ENCODE peak calls at places on chromosomes 3 and 15, in four cellular contexts. O, G, D and Q are unnamed samples.

GRCh38 chr3:107911337-107912000 is 179.4 kb downstream of the CD47 start:
- DNase-seq in D (no peak), O (no peak), G (no peak), Q (no peak)

GRCh38 chr15:59255647-59256380 is 49.2 kb downstream of the LDHAL6B start:
- DNase-seq in O (peak; percentile 8), G (peak; percentile 11), D (no peak), Q (no peak)

GRCh38 chr3:88137836-88138235 is 11.9 kb upstream of the C3orf38 start:
- DNase-seq in D (no peak), G (no peak), O (no peak), Q (no peak)

GRCh38 chr15:64699767-64700388 is 75.5 kb downstream of the RBPMS2 start:
- DNase-seq in O (no peak), G (no peak), D (no peak), Q (no peak)

GRCh38 chr3:71184252-71184651 is 399.3 kb downstream of the FOXP1 start:
- DNase-seq in O (no peak), G (no peak), D (no peak), Q (no peak)

GRCh38 chr3:37453393-37454391 is 279.3 kb upstream of the LRRFIP2 start:
- DNase-seq in D (no peak), G (no peak), O (no peak), Q (no peak)

GRCh38 chr3:186930143-186930638 is at the start of gene ST6GAL1:
- DNase-seq in G (peak; percentile 78), D (peak; percentile 27), O (peak; percentile 49), Q (peak; percentile 65)

GRCh38 chr3:57397175-57398026 is 104.9 kb upstream of the ASB14 start:
- DNase-seq in D (peak; percentile 39), O (peak; percentile 5), G (peak; percentile 25), Q (peak; percentile 33)

GRCh38 chr3:108127301-108127988 is 36.6 kb upstream of the CD47 start:
- DNase-seq in G (no peak), O (no peak), D (peak; percentile 34), Q (no peak)

GRCh38 chr3:129745253-129745652 is 138.8 kb upstream of the PLXND1 start:
- DNase-seq in G (no peak), D (no peak), O (no peak), Q (no peak)

GRCh38 chr3:66738625-66739330 is 238.0 kb upstream of the LRIG1 start:
- DNase-seq in O (no peak), D (no peak), G (no peak), Q (no peak)

GRCh38 chr15:81357178-81357686 is 16.8 kb downstream of the TMC3 start:
- DNase-seq in D (no peak), O (no peak), G (peak; percentile 30), Q (no peak)
- TF ChIP-seq SPI1 in D (no peak), O (no peak), G (no peak), Q (no peak)

DNA sequence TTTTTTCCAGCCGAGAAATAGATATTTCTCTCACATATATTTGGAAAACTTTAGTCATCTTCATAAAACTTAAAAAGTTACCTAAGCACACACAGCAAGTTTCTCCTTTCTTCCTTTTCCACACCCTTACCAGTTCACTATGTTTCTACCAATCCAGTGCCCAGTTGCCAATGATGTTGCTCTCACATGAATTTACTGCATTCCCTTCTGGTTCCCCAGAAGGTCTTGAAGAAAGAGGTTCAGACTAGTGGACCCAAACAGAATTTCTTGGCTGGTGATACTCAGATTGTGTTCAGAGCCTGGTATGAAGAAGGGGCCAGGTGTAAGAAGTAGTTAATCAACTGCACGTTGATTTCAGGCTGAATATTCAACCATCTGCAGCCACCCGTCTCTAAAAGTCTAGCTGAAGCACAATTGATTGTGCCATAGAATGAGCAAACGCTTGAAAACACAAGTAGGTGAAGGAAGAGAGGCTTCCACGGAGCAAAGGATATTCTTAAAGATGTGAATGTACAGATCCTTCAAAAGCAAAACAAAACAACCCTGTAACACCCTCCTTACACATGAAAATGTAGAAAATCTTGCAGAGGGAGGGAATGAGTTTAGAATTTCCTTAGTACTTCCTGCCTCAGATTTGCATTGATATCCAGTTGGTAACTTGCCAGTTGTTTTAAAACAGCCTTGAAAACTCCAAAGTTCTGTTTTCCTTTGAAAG is 4.6 kb downstream of the RBMS3 start:
- DNase-seq in D (no peak), G (no peak), O (no peak), Q (no peak)
- TF ChIP-seq SPI1 in D (no peak), G (no peak), O (no peak), Q (no peak)

DNA sequence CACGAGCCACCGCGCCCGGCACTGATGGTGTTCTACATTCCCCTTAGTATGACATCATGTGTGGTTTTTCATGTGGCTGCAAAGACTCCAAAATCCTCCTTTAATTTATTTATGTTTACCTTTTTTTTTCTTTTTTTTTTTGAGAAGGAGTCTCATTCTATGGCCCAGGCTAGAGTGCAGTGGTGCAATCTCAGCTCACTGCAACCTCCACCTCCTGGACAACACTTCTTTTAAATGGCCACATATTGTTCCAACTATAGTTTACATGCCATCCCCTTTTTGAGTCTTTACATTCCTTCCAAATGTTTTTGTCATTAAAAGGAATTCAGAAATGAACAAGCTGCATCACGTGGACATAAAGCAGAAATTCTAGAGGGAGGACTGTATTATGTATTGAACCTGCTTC is 10.3 kb upstream of the CDV3 start:
- DNase-seq in O (no peak), D (no peak), G (no peak), Q (no peak)
- TF ChIP-seq SPI1 in O (no peak), D (no peak), G (no peak), Q (no peak)

GRCh38 chr15:86968244-86968643 is 888.6 kb downstream of the AGBL1 start:
- DNase-seq in O (no peak), G (no peak), D (no peak), Q (no peak)
- TF ChIP-seq SPI1 in O (no peak), G (no peak), D (no peak), Q (no peak)

GRCh38 chr3:127426444-127427168 is 138.8 kb upstream of the PRR20G start:
- DNase-seq in G (no peak), D (no peak), O (no peak), Q (no peak)
- TF ChIP-seq SPI1 in G (no peak), D (no peak), O (no peak), Q (no peak)

DNA sequence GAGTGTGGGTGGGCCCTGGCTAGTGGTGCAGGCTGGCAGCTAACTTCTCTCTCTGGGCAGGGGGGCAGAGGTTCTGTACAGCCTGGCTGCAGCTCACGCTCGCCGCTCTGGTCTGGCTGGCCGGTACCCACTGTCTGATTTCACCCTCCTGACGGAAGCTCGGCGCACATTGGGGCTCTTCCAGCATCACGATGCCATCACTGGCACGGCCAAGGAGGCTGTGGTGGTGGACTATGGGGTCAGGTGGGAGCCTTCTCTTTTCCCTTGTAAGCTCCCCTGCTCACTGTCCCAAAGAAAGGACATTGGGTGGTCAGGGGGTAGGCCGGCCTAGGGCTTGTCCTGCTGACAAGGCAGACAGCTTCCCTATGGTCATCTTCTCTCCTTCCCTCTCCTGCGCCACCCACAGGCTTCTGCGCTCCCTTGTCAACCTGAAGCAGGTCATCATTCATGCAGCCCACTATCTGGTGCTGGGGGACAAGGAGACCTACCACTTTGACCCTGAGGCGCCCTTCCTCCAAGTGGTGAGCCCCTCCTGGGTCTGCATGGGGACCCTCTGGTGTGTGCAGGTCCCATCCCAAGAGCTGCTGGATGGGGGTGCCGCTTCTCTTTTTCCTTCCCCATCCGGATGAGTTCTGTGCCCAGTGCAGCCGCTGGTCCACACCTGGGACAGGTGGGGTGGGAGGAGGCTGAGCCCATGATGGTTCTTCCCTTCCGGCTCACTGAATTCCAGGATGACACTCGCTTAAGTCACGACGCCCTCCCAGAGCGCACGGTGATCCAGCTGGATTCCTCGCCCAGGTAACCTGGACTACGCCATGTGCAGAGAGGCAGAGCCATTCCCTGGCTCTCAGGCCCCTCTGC is 7.6 kb downstream of the MAN2A2 start:
- DNase-seq in O (no peak), G (no peak), D (no peak), Q (no peak)
- TF ChIP-seq SPI1 in O (no peak), G (no peak), D (no peak), Q (no peak)